ENCODE peak calls at places on chromosomes 2 and 18, in seven cellular contexts. P is mesenchymal stem cell, Z is trophoblast cell, Q is mesendoderm, K is H9, U is IMR-90, M is H1. J is an unnamed sample.

GRCh38 chr2:205586626-205587025 is 95.7 kb upstream of the NRP2 start:
- DNase-seq in Z (no peak), U (no peak), P (no peak), M (no peak), Q (no peak), K (no peak), J (no peak)

GRCh38 chr2:238202326-238203103 is 980 bp downstream of the ILKAP start:
- DNase-seq in U (peak), M (no peak), P (peak), Q (peak), Z (peak), K (no peak), J (no peak)

GRCh38 chr18:51275712-51276473 is 78.4 kb upstream of the MEX3C start:
- DNase-seq in M (no peak), U (peak), Z (no peak), P (peak), K (no peak), Q (no peak), J (no peak)

GRCh38 chr2:170475878-170476277 is 239.3 kb upstream of the SP5 start:
- DNase-seq in K (no peak), Q (peak), Z (peak), M (no peak), P (no peak), U (no peak), J (no peak)

GRCh38 chr2:20447437-20448245 is 767 bp downstream of the RHOB start:
- DNase-seq in K (peak), U (peak), Z (peak), P (peak), Q (peak), M (no peak), J (peak)

GRCh38 chr18:58993260-58993659 is 128.6 kb downstream of the ZNF532 start:
- DNase-seq in P (peak), Z (no peak), K (no peak), U (peak), Q (no peak), M (no peak), J (no peak)

GRCh38 chr2:202049840-202050239 is 16.2 kb downstream of the FZD7 start:
- DNase-seq in M (no peak), Z (no peak), K (no peak), P (no peak), Q (peak), U (no peak), J (no peak)

GRCh38 chr2:240891492-240892340 is 4.2 kb downstream of the MAB21L4 start:
- DNase-seq in M (no peak), U (no peak), Q (no peak), P (no peak), Z (no peak), K (no peak), J (no peak)

GRCh38 chr18:66222174-66222573 is 381.7 kb downstream of the CDH19 start:
- DNase-seq in Z (no peak), M (no peak), U (no peak), Q (no peak), K (no peak), P (no peak), J (no peak)

GRCh38 chr18:44537521-44537920 is 143.2 kb upstream of the SETBP1 start:
- DNase-seq in M (peak), Z (peak), Q (peak), U (peak), P (peak), K (no peak), J (no peak)

GRCh38 chr2:85537600-85538506 is 1.1 kb upstream of the MAT2A start:
- DNase-seq in Q (peak), U (no peak), K (peak), Z (peak), P (peak), M (peak), J (peak)

GRCh38 chr18:62131305-62131909 is 55.4 kb downstream of the PIGN start:
- DNase-seq in M (no peak), U (peak), Z (peak), K (peak), P (peak), Q (peak), J (peak)

GRCh38 chr2:132670961-132671781 is 1.2 kb upstream of the LYPD1 start:
- DNase-seq in Z (no peak), K (peak), P (peak), Q (peak), M (no peak), U (peak), J (peak)

GRCh38 chr2:19312949-19313348 is 45.5 kb downstream of the OSR1 start:
- DNase-seq in U (peak), Q (peak), Z (peak), M (no peak), K (no peak), P (peak), J (no peak)

GRCh38 chr18:62802523-62802922 is 87.2 kb downstream of the PHLPP1 start:
- DNase-seq in M (no peak), Q (no peak), K (no peak), Z (no peak), P (no peak), U (no peak), J (no peak)

GRCh38 chr2:109134741-109135571 is 6.0 kb downstream of the SH3RF3 start:
- DNase-seq in U (no peak), K (no peak), P (no peak), Q (peak), M (no peak), Z (no peak), J (no peak)

GRCh38 chr18:60568211-60568610 is 195.6 kb upstream of the MC4R start:
- DNase-seq in U (no peak), M (no peak), Z (no peak), K (no peak), P (no peak), Q (no peak), J (no peak)

GRCh38 chr2:177588671-177589070 is 196.1 kb downstream of the AGPS start:
- DNase-seq in Z (no peak), P (no peak), U (no peak), K (no peak), M (no peak), Q (no peak), J (no peak)

GRCh38 chr2:196399736-196400691 is 228.6 kb upstream of the STK17B start:
- DNase-seq in P (peak), Q (peak), M (no peak), U (peak), Z (peak), K (no peak), J (no peak)

GRCh38 chr2:26687785-26688184 is 4.7 kb upstream of the KCNK3 start:
- DNase-seq in Z (no peak), Q (no peak), M (no peak), U (no peak), P (no peak), K (no peak), J (no peak)

GRCh38 chr2:238763471-238763995 is 84.4 kb upstream of the TWIST2 start:
- DNase-seq in P (no peak), K (no peak), Q (no peak), M (no peak), U (no peak), Z (no peak), J (no peak)

GRCh38 chr2:177445223-177445622 is 52.6 kb downstream of the AGPS start:
- DNase-seq in M (no peak), P (no peak), Q (no peak), U (no peak), Z (no peak), K (no peak), J (no peak)

GRCh38 chr2:68255736-68256450 is 3.6 kb upstream of the PPP3R1 start:
- DNase-seq in M (peak), Z (peak), P (no peak), Q (peak), U (peak), K (no peak), J (no peak)

GRCh38 chr2:105102963-105103421 is 65.1 kb downstream of the MRPS9 start:
- DNase-seq in Q (peak), U (peak), M (peak), Z (peak), K (peak), P (peak), J (peak)

GRCh38 chr2:151007365-151007764 is 254.3 kb downstream of the RBM43 start:
- DNase-seq in Q (peak), P (no peak), K (no peak), M (no peak), Z (no peak), U (peak), J (no peak)

GRCh38 chr18:58407649-58408407 is 221.1 kb downstream of the ALPK2 start:
- DNase-seq in U (no peak), Z (no peak), P (no peak), M (no peak), Q (no peak), K (no peak), J (no peak)

GRCh38 chr2:72539145-72539552 is 286.7 kb downstream of the EXOC6B start:
- DNase-seq in P (no peak), M (no peak), Z (no peak), Q (peak), U (peak), K (no peak), J (no peak)

GRCh38 chr2:129518937-129519336 is 460.5 kb upstream of the RAB6C start:
- DNase-seq in P (no peak), Z (no peak), Q (no peak), K (no peak), M (no peak), U (no peak), J (no peak)

GRCh38 chr2:105935048-105935447 is 190.3 kb downstream of the NCK2 start:
- DNase-seq in M (no peak), U (no peak), P (no peak), Z (no peak), Q (no peak), K (no peak), J (no peak)

GRCh38 chr2:18123577-18123976 is 245.1 kb downstream of the KCNS3 start:
- DNase-seq in Z (no peak), M (no peak), Q (no peak), P (no peak), K (no peak), U (no peak), J (no peak)

GRCh38 chr2:21422050-21422449 is 298.3 kb downstream of the TDRD15 start:
- DNase-seq in U (peak), Z (peak), Q (peak), M (peak), K (peak), P (peak), J (peak)

GRCh38 chr2:163348843-163349395 is 386.9 kb downstream of the FIGN start:
- DNase-seq in K (no peak), U (peak), M (no peak), Q (peak), P (peak), Z (peak), J (peak)

GRCh38 chr18:34818069-34818468 is 108.0 kb downstream of the DTNA start:
- DNase-seq in K (no peak), P (no peak), M (no peak), Z (no peak), U (no peak), Q (no peak), J (no peak)

GRCh38 chr2:73013941-73014340 is 57.6 kb downstream of the SFXN5 start:
- DNase-seq in U (peak), K (no peak), P (no peak), M (no peak), Q (no peak), Z (no peak), J (no peak)

GRCh38 chr2:120398961-120399888 is 53.3 kb downstream of the INHBB start:
- DNase-seq in Q (no peak), M (no peak), P (no peak), Z (peak), U (no peak), K (peak), J (no peak)

GRCh38 chr2:234981197-234982095 is 29.6 kb downstream of the SH3BP4 start:
- DNase-seq in P (peak), K (peak), M (peak), U (peak), Q (peak), Z (peak), J (peak)
- H3K4ac ChIP-seq in P (peak), K (no peak), M (no peak), U (peak), Q (peak), Z (peak), J (no peak)

GRCh38 chr2:62794791-62795190 is 89.3 kb downstream of the EHBP1 start:
- DNase-seq in Z (no peak), Q (no peak), M (no peak), K (no peak), U (peak), P (no peak), J (no peak)
- H3K4me2 ChIP-seq in Z (no peak), Q (no peak), M (no peak), K (no peak), U (no peak), P (no peak), J (no peak)

DNA sequence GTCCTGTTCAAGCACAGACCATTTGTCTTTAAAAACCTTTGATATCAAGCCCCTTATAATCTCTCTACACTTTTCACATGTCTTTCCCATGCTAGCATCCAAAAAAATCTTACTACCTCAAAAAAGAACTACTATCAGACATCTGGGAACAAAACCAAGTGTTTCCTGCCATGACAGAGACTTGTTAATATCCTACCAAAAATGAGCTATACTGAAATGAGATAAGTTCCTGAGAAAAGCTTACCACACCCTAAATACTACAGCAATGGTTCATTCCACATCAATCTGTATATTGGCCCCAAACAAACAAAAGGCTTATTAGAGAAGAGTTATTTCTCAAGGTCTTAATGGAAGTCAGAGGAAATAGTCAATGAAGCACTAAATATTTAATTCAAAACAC is 230.1 kb downstream of the DYM start:
- DNase-seq in K (no peak), U (no peak), Q (no peak), M (no peak), P (no peak), Z (no peak), J (no peak)
- H2BK120ac ChIP-seq in K (no peak), U (no peak), Q (no peak), M (no peak), P (no peak), Z (no peak), J (no peak)

GRCh38 chr2:233062447-233062842 is 2.3 kb downstream of the INPP5D start:
- DNase-seq in U (no peak), Z (no peak), K (no peak), M (no peak), Q (no peak), P (no peak), J (no peak)
- H3K4ac ChIP-seq in U (no peak), Z (no peak), K (no peak), M (no peak), Q (no peak), P (no peak), J (no peak)